ENCODE peak calls at places on chromosome 21, in six cellular contexts. Q is spleen; S is H9; K is breast epithelium; C is sigmoid colon; V is effector memory CD4-positive, alpha-beta T cell. X is an unnamed sample.

GRCh38 chr21:29860346-29860745 is 79.5 kb downstream of the GRIK1 start:
- DNase-seq in Q (no peak), S (no peak), K (no peak), C (no peak), V (no peak), X (no peak)

GRCh38 chr21:15001773-15002647 is 62.8 kb downstream of the NRIP1 start:
- DNase-seq in Q (no peak), S (no peak), K (no peak), C (no peak), V (no peak), X (no peak)

GRCh38 chr21:15826147-15826780 is 96.5 kb downstream of the USP25 start:
- DNase-seq in Q (no peak), S (peak; percentile 36), K (no peak), C (no peak), V (no peak), X (no peak)

GRCh38 chr21:34020934-34021553 is 52.3 kb upstream of the MRPS6 start:
- DNase-seq in Q (no peak), S (no peak), K (no peak), C (no peak), V (no peak), X (no peak)

GRCh38 chr21:18529253-18529652 is 125.7 kb upstream of the TMPRSS15 start:
- DNase-seq in Q (no peak), S (no peak), K (no peak), C (no peak), V (no peak), X (no peak)

GRCh38 chr21:42062543-42063022 is 8.5 kb upstream of the UMODL1 start:
- DNase-seq in Q (peak; percentile 97), S (no peak), K (peak; percentile 59), C (no peak), V (peak; percentile 91), X (no peak)

GRCh38 chr21:35614412-35614901 is 445.9 kb downstream of the SETD4 start:
- DNase-seq in Q (no peak), S (no peak), K (no peak), C (no peak), V (no peak), X (no peak)

GRCh38 chr21:25199944-25200343 is 407.3 kb downstream of the MRPL39 start:
- DNase-seq in Q (no peak), S (no peak), K (no peak), C (no peak), V (no peak), X (no peak)

GRCh38 chr21:38376235-38376634 is 119.4 kb downstream of the KCNJ15 start:
- DNase-seq in Q (no peak), S (no peak), K (no peak), C (no peak), V (no peak), X (no peak)

GRCh38 chr21:40839551-40839950 is 7.4 kb downstream of the DSCAM start:
- DNase-seq in Q (no peak), S (no peak), K (no peak), C (no peak), V (no peak), X (no peak)
- H3K27ac ChIP-seq in Q (no peak overlapping the region), S (no peak overlapping the region), K (no peak overlapping the region), C (no peak overlapping the region), V (no peak overlapping the region), X (no peak overlapping the region)

GRCh38 chr21:44300262-44300959 is 558 bp downstream of the PFKL start:
- DNase-seq in Q (peak; percentile 95), S (no peak), K (peak; percentile 58), C (peak; percentile 88), V (peak; percentile 39), X (no peak)

GRCh38 chr21:44303490-44303981 is 3.7 kb downstream of the PFKL start:
- DNase-seq in Q (no peak), S (no peak), K (no peak), C (no peak), V (no peak), X (no peak)

GRCh38 chr21:44301093-44301492 is 1.2 kb downstream of the PFKL start:
- DNase-seq in Q (no peak), S (no peak), K (no peak), C (no peak), V (no peak), X (no peak)

GRCh38 chr21:44304041-44304738 is 4.3 kb downstream of the PFKL start:
- DNase-seq in Q (no peak), S (no peak), K (no peak), C (no peak), V (no peak), X (peak; percentile 37)

GRCh38 chr21:44301961-44302406 is 2.1 kb downstream of the PFKL start:
- DNase-seq in Q (no peak), S (no peak), K (no peak), C (no peak), V (no peak), X (peak; percentile 24)
- H3K27ac ChIP-seq in Q (peak overlapping the region; percentile 8), S (no peak overlapping the region), K (peak overlapping the region; percentile 87), C (peak overlapping the region; percentile 22), V (no peak overlapping the region), X (peak overlapping the region; percentile 58)

GRCh38 chr21:21200939-21201610 is 202.9 kb downstream of the NCAM2 start:
- DNase-seq in Q (no peak), S (no peak), K (no peak), C (no peak), V (no peak), X (no peak)
- H3K27ac ChIP-seq in Q (no peak overlapping the region), S (no peak overlapping the region), K (no peak overlapping the region), C (peak overlapping the region; percentile 84), V (no peak overlapping the region), X (no peak overlapping the region)

GRCh38 chr21:37195078-37195477 is 72.1 kb downstream of the VPS26C start:
- DNase-seq in Q (no peak), S (no peak), K (no peak), C (no peak), V (no peak), X (no peak)
- H3K27ac ChIP-seq in Q (no peak overlapping the region), S (no peak overlapping the region), K (no peak overlapping the region), C (no peak overlapping the region), V (no peak overlapping the region), X (no peak overlapping the region)

DNA sequence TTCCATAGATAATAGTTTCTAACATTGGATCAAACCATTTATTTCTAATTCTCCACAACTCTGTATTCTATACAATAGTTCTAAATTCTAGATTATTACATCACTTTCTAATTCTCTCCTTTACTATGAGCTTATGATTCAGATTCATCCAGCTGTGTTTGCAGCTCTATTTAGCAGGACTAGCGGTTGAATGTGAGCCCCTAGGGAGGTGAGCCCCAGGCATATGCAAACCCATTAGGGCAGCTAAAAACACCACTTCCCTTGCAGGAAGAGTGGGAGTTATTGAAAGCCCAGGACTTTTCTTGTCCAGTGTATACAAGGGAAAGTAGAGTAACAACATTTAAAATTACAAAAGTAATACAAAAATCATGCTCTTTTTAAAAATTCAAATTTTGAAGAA is 56.9 kb downstream of the KRTAP19-8 start:
- DNase-seq in Q (no peak), S (no peak), K (no peak), C (no peak), V (no peak), X (no peak)
- H3K27ac ChIP-seq in Q (no peak overlapping the region), S (no peak overlapping the region), K (no peak overlapping the region), C (no peak overlapping the region), V (no peak overlapping the region), X (no peak overlapping the region)

GRCh38 chr21:37257967-37258877 is 8.9 kb downstream of the VPS26C start:
- DNase-seq in Q (peak; percentile 88), S (peak; percentile 84), K (peak; percentile 37), C (peak; percentile 76), V (peak; percentile 61), X (peak; percentile 23)
- H3K27ac ChIP-seq in Q (peak overlapping the region; percentile 67), S (peak overlapping the region; percentile 50), K (peak overlapping the region; percentile 77), C (peak overlapping the region; percentile 66), V (peak overlapping the region; percentile 71), X (peak overlapping the region; percentile 61)

DNA sequence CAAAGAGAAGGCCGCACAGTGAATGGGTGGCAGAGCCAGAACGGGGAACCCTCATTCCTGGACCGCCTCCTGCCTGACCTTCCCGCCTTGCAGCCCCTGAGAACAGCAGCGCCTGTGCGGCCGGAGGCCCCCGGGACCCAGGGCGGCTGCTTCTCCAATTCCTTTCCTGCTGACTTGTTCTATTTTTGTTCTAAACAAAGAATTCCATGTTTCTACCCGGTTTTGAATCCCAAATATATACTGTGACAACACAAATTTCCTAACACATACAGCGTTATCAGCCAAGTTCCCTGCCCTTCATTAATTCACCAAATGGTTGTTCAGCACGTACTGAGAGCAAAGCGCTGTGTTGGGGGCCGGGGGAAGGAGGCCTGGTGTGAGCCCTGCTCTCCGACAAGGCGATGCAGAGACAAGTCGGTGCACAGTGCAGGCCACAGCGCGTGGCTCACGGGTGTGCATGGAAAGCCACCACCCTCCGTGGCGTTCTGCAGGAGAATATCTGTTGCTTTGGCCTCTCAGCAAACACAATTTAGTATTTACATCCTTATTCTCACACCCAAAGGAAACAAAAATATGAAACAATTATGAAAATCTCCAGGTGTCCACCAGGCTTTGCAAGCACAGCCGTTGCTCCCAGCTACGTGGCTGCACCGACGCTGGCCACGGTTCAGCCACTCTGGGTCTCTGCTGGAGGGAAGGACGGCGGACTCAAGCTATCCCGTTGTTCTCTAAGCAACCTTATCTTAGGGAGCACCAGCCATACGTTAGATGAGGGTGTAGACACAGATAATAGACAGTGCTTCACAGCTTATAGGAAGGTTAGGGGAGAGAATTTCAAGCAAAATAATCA is 31.7 kb upstream of the COL6A2 start:
- DNase-seq in Q (no peak), S (peak; percentile 25), K (no peak), C (peak; percentile 66), V (no peak), X (no peak)
- H3K27ac ChIP-seq in Q (no peak overlapping the region), S (no peak overlapping the region), K (peak overlapping the region; percentile 74), C (peak overlapping the region; percentile 93), V (no peak overlapping the region), X (no peak overlapping the region)

X was measured in substantia nigra.